ENCODE peak calls at places on chromosomes 4 and X, in seven cellular contexts. F is Peyer's patch, E is H54, M is tibial nerve, H is lower leg skin, N is K562, X is sigmoid colon. Q is an unnamed sample.

GRCh38 chrX:65578346-65578745 is 43.8 kb upstream of the LAS1L start:
- DNase-seq in F (no peak), E (no peak), M (no peak), H (peak), N (no peak), X (no peak), Q (no peak)

GRCh38 chr4:77156533-77156911 is 485 bp upstream of the CCNG2 start:
- DNase-seq in F (peak), E (peak), M (peak), H (peak), N (peak), X (peak), Q (peak)

GRCh38 chr4:26611879-26612278 is 28.0 kb downstream of the TBC1D19 start:
- DNase-seq in F (no peak), E (no peak), M (no peak), H (no peak), N (no peak), X (no peak), Q (no peak)

GRCh38 chrX:1034717-1035116 is 177.7 kb downstream of the CRLF2 start:
- DNase-seq in F (no peak), E (no peak), M (no peak), H (no peak), N (no peak), X (no peak), Q (no peak)

GRCh38 chr4:56372774-56373173 is 14.5 kb downstream of the AASDH start:
- DNase-seq in F (no peak), E (no peak), M (no peak), H (no peak), N (no peak), X (no peak), Q (no peak)

GRCh38 chr4:4343038-4343437 is 43.9 kb upstream of the NSG1 start:
- DNase-seq in F (no peak), E (no peak), M (no peak), H (no peak), N (no peak), X (no peak), Q (no peak)

GRCh38 chr4:54837576-54838140 is 179.9 kb downstream of the KIT start:
- DNase-seq in F (no peak), E (no peak), M (no peak), H (no peak), N (no peak), X (no peak), Q (no peak)

GRCh38 chrX:44651347-44651746 is 108.7 kb upstream of the FUNDC1 start:
- DNase-seq in F (no peak), E (no peak), M (no peak), H (no peak), N (no peak), X (no peak), Q (no peak)

GRCh38 chrX:137424679-137425078 is 141.2 kb upstream of the ZIC3 start:
- DNase-seq in F (no peak), E (no peak), M (no peak), H (no peak), N (no peak), X (no peak), Q (no peak)

GRCh38 chr4:154088741-154089140 is 299.9 kb upstream of the SFRP2 start:
- DNase-seq in F (no peak), E (no peak), M (no peak), H (no peak), N (no peak), X (no peak), Q (no peak)

GRCh38 chr4:6779667-6780565 is 2.6 kb upstream of the KIAA0232 start:
- DNase-seq in F (peak), E (no peak), M (no peak), H (peak), N (no peak), X (no peak), Q (no peak)

GRCh38 chr4:80077639-80078038 is 4.6 kb upstream of the ANTXR2 start:
- DNase-seq in F (no peak), E (peak), M (no peak), H (no peak), N (no peak), X (no peak), Q (peak)

GRCh38 chr4:56976283-56976877 is 1.0 kb downstream of the NOA1 start:
- DNase-seq in F (peak), E (no peak), M (no peak), H (peak), N (peak), X (no peak), Q (no peak)

GRCh38 chrX:53684415-53685192 is 1.9 kb downstream of the HUWE1 start:
- DNase-seq in F (no peak), E (no peak), M (no peak), H (no peak), N (no peak), X (no peak), Q (no peak)

GRCh38 chrX:53683556-53684414 is 2.7 kb downstream of the HUWE1 start:
- DNase-seq in F (peak), E (peak), M (peak), H (peak), N (peak), X (peak), Q (peak)

GRCh38 chrX:53688300-53688699 is 1.8 kb upstream of the HUWE1 start:
- DNase-seq in F (no peak), E (no peak), M (no peak), H (no peak), N (no peak), X (no peak), Q (no peak)

GRCh38 chrX:53685711-53686110 is 808 bp downstream of the HUWE1 start:
- DNase-seq in F (no peak), E (no peak), M (no peak), H (no peak), N (no peak), X (no peak), Q (no peak)

DNA sequence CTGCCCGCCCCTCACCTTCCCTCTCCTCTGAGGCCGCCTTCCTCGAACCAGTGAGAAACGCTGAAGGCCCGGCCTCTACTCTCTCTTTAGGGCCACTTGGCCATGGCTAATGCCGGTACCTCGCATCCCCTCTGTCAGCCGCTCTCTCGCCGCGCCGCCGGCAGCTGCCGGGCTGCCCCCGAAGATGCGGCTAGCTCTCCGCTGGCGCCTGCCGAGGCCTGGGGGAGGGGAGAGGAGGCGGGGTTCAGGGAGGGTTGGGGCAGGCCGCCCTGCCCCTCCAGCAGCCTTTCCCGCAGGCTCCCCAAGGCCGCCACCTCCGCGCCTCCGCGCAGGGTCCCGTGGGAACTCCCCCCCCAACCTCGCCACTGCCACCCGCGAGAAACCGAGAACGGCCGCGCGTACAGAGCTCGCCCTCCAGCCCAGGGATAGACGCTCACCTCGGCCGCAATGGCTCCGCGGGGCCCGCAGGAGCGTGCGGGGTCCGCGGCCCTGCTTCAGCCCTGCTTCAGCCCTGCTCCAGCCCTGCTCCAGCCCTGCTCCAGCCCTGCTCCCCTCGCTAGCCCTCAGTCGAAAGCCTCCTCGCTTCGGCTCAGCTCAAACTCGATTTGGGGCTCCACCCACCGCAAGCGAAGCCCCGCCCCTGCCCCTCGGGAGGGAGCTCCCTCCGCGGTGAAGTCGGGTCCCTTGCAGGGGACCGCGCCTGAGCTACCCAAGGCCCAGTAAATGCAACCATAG is at the start of gene HUWE1:
- DNase-seq in F (peak), E (peak), M (peak), H (peak), N (peak), X (peak), Q (peak)
- TF ChIP-seq POLR2A in F (no peak), E (peak), M (peak), H (no peak), N (peak), X (no peak), Q (peak)

GRCh38 chr4:99087887-99088484 is 602 bp downstream of the ADH5 start:
- DNase-seq in F (peak), E (peak), M (peak), H (peak), N (no peak), X (peak), Q (peak)

GRCh38 chr4:99090511-99090910 is 1.9 kb upstream of the ADH5 start:
- DNase-seq in F (no peak), E (no peak), M (no peak), H (no peak), N (no peak), X (no peak), Q (no peak)

GRCh38 chr4:99084595-99084994 is 4.0 kb downstream of the ADH5 start:
- DNase-seq in F (no peak), E (no peak), M (no peak), H (no peak), N (no peak), X (no peak), Q (no peak)

GRCh38 chr4:99091174-99091573 is 2.6 kb upstream of the ADH5 start:
- DNase-seq in F (no peak), E (no peak), M (no peak), H (no peak), N (no peak), X (no peak), Q (no peak)

DNA sequence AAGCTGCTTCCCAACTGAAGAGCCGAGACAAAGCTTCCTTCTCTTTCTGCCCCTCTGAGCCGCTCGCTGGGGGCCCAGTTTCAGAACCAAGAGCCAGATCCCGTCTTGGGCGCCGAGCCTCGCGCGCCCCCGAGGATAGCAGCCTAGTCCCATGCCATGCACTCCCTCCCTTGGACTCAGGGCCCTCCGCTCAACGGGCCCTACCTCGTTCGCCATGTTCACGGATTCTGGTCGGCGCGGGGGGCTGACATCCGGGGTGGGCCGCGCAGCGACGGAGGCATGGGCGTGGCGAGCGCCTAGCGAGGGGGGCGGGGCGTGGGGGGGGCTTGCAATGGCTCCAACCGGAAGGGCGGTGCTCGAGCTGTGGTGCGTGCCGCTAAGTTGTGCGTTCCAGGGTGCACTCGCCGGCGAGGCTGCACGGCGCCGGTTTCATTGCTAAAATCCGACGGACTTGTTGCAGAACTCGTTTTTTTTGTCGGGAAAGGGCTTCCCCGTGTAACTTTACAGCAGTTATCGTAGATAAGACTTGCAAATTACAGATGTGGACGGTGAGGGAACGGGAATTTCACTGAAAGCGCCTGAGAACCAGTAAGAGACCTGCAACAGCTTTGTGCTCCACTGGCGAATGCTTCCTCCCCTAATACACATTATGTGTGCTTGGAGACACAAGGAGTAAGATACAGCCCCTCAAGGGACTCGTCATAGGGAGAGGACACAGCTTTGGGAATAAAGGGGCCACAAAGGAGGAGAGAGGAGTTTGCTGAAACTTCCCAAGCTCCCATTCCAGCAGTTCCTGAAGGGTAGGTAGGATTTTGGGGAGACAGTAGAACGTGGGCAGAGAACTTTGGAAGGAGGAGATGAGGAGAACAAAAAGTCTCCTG is at the start of gene ADH5:
- DNase-seq in F (peak), E (peak), M (peak), H (peak), N (peak), X (peak), Q (peak)
- TF ChIP-seq POLR2A in F (peak), E (peak), M (peak), H (no peak), N (peak), X (peak), Q (peak)

DNA sequence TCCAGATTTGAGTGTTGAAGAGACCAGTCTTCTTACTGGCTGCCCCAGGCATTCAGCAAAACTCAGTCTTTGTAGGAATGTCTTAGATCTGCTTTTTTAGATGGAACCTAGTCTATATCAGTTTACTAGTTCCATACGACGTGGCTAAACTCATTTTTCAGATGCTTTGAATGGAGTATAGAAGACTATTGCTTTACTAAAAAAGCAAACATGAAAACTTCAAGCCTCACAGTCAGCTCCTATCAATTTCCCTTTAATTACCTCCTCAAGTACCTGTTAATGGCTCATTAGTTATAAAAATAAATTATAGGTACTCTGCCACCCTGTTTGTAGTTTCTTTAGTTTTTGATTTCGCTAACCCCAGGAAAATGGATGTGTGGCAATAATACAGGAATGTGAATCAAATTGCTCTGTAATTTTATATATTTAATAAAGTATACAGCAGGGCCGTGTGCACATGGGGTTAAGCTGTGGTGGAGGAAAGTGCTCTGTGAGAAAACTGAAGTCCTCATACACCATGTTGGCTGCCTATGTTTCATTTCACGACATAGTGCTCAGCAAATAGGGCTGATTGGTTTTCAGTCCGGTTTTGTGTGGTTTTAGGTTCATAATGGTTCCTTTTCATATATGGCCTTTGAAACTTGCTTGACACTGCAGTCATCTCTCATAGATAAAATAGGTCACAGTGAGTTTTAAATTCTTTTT is 62.8 kb upstream of the STOX2 start:
- DNase-seq in F (no peak), E (no peak), M (no peak), H (no peak), N (no peak), X (no peak), Q (no peak)
- TF ChIP-seq POLR2A in F (no peak), E (no peak), M (no peak), H (no peak), N (no peak), X (no peak), Q (no peak)

GRCh38 chrX:77893713-77894112 is 1.5 kb downstream of the MAGT1 start:
- DNase-seq in F (no peak), E (no peak), M (no peak), H (no peak), N (no peak), X (no peak), Q (no peak)

GRCh38 chrX:77900688-77901087 is 1.4 kb downstream of the COX7B start:
- DNase-seq in F (no peak), E (no peak), M (no peak), H (no peak), N (no peak), X (no peak), Q (no peak)

GRCh38 chrX:77899081-77899828 is at the start of gene COX7B:
- DNase-seq in F (peak), E (peak), M (peak), H (peak), N (peak), X (peak), Q (peak)

GRCh38 chrX:77892887-77893286 is 2.3 kb downstream of the MAGT1 start:
- DNase-seq in F (no peak), E (no peak), M (no peak), H (no peak), N (no peak), X (no peak), Q (no peak)

GRCh38 chrX:77894921-77895886 is at the start of gene MAGT1:
- DNase-seq in F (peak), E (peak), M (peak), H (peak), N (peak), X (peak), Q (peak)
- TF ChIP-seq POLR2A in F (peak), E (peak), M (peak), H (peak), N (peak), X (peak), Q (peak)

GRCh38 chrX:154019633-154020499 is at the start of gene IRAK1:
- DNase-seq in F (peak), E (peak), M (peak), H (no peak), N (peak), X (no peak), Q (peak)
- TF ChIP-seq POLR2A in F (no peak), E (peak), M (peak), H (no peak), N (peak), X (no peak), Q (peak)

Q was measured in A549.